ENCODE peak calls at places on chromosome 17, in four cellular contexts. L is tibial artery, E is heart left ventricle, C is uterus. A is an unnamed sample.

GRCh38 chr17:7744416-7744815 is 26.9 kb downstream of the DNAH2 start:
- DNase-seq in L (no peak), E (no peak), C (no peak), A (no peak)

GRCh38 chr17:50201226-50201854 is at the start of gene COL1A1:
- DNase-seq in E (peak; percentile 85), C (peak; percentile 94), L (peak; percentile 83), A (peak; percentile 61)

GRCh38 chr17:75985986-75986385 is 6.9 kb downstream of the TEN1 start:
- DNase-seq in L (no peak), E (no peak), C (no peak), A (no peak)

GRCh38 chr17:19014628-19015215 is 10.2 kb upstream of the FAM83G start:
- DNase-seq in L (no peak), E (peak; percentile 16), C (no peak), A (no peak)

GRCh38 chr17:3979276-3979583 is 15.0 kb upstream of the ATP2A3 start:
- DNase-seq in C (no peak), E (no peak), L (no peak), A (no peak)

GRCh38 chr17:4136373-4136772 is 6.5 kb downstream of the ZZEF1 start:
- DNase-seq in E (peak; percentile 55), L (no peak), C (no peak), A (peak; percentile 28)

GRCh38 chr17:63622571-63623390 is 564 bp downstream of the MAP3K3 start:
- DNase-seq in L (peak; percentile 70), E (peak; percentile 83), C (peak; percentile 62), A (peak; percentile 32)

GRCh38 chr17:49031965-49032928 is 35.1 kb downstream of the IGF2BP1 start:
- DNase-seq in C (peak; percentile 25), L (no peak), E (no peak), A (no peak)

GRCh38 chr17:77769215-77769614 is 189.3 kb upstream of the TNRC6C start:
- DNase-seq in C (no peak), L (no peak), E (no peak), A (no peak)

GRCh38 chr17:78258323-78259229 is 27.1 kb downstream of the TMEM235 start:
- DNase-seq in L (peak; percentile 51), E (peak; percentile 74), C (no peak), A (no peak)

GRCh38 chr17:76077582-76078110 is 1.3 kb upstream of the ZACN start:
- DNase-seq in E (no peak), L (no peak), C (no peak), A (no peak)

GRCh38 chr17:4365628-4366311 is 705 bp downstream of the UBE2G1 start:
- DNase-seq in E (peak; percentile 47), L (no peak), C (peak; percentile 47), A (no peak)

GRCh38 chr17:55056530-55056929 is 88.0 kb downstream of the STXBP4 start:
- DNase-seq in E (no peak), L (no peak), C (no peak), A (no peak)

DNA sequence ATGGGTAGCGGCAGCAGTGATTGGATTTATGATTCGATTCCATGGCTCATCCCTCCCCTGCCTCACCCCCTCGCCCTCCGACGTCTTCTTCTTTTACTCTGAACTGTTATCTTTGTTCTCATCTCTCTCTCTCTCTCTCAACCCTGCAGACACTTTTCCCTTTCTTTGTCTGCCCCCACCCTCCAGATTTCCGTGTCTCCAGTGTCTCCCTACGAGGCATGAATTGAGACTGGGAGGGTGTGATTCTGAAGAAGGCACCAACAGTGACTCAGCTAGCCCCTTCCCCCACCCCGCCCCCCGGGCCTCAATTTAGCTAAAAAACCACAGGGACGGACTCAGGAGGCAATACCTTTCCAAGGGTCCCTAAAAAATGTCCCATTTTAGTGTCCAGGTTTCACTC is 47.6 kb upstream of the STH start:
- DNase-seq in L (no peak), C (no peak), E (no peak), A (no peak)
- H3K27ac ChIP-seq in L (no peak overlapping the region), C (no peak overlapping the region), E (no peak overlapping the region), A (no peak overlapping the region)

GRCh38 chr17:38431343-38432145 is 3.3 kb downstream of the ARHGAP23 start:
- DNase-seq in E (no peak), L (no peak), C (no peak), A (no peak)

GRCh38 chr17:38430316-38430715 is 2.1 kb downstream of the ARHGAP23 start:
- DNase-seq in L (no peak), E (no peak), C (no peak), A (no peak)

GRCh38 chr17:38428643-38429371 is 543 bp downstream of the ARHGAP23 start:
- DNase-seq in E (peak; percentile 79), C (peak; percentile 69), L (peak; percentile 51), A (no peak)

GRCh38 chr17:38429476-38430100 is 1.3 kb downstream of the ARHGAP23 start:
- DNase-seq in E (no peak), L (no peak), C (no peak), A (no peak)

GRCh38 chr17:38430822-38431221 is 2.6 kb downstream of the ARHGAP23 start:
- DNase-seq in E (no peak), C (no peak), L (no peak), A (no peak)
- H3K27ac ChIP-seq in E (peak overlapping the region; percentile 95), C (peak overlapping the region; percentile 97), L (peak overlapping the region; percentile 83), A (peak overlapping the region; percentile 99)

DNA sequence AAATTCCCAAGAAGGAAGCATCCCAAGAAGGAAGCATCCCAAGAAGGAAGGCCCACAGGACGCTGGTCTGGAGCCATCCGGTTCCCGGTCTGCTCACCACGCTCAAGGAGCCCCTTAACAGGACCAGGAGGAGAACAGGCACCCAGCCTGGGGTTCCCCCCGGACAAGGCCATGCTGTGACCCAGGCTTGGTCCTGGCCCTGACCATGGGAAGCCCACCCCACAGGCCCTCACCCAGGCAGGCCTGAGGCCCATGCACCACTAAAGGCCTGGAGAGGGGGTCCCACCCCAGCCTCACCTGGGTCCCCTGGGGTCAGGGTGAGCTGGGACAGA is 340 bp upstream of the ENPP7 start:
- DNase-seq in L (no peak), E (no peak), C (no peak), A (no peak)
- H3K27ac ChIP-seq in L (no peak overlapping the region), E (no peak overlapping the region), C (no peak overlapping the region), A (no peak overlapping the region)

DNA sequence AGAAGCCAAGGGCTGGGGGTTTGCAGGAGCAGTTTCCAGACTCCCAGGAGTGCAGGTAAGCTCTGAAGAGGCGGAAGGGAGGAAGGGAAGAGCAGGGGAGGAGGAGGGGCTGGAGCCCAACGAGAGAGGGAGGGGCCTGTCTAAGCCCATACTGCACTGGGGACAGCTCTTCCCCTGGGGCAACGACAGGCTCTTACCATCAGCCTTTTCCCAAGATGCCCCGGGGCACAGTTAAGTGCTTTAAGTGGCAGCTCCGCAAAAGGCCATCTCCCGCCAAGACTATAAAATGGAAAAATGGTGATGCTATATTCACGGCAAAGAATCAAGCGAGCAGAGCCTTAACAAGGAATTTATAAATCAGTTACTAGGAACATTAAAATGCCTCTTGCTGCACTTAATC is 110.2 kb upstream of the NLRP1 start:
- DNase-seq in C (no peak), E (no peak), L (no peak), A (no peak)
- H3K27ac ChIP-seq in C (no peak overlapping the region), E (no peak overlapping the region), L (no peak overlapping the region), A (no peak overlapping the region)

DNA sequence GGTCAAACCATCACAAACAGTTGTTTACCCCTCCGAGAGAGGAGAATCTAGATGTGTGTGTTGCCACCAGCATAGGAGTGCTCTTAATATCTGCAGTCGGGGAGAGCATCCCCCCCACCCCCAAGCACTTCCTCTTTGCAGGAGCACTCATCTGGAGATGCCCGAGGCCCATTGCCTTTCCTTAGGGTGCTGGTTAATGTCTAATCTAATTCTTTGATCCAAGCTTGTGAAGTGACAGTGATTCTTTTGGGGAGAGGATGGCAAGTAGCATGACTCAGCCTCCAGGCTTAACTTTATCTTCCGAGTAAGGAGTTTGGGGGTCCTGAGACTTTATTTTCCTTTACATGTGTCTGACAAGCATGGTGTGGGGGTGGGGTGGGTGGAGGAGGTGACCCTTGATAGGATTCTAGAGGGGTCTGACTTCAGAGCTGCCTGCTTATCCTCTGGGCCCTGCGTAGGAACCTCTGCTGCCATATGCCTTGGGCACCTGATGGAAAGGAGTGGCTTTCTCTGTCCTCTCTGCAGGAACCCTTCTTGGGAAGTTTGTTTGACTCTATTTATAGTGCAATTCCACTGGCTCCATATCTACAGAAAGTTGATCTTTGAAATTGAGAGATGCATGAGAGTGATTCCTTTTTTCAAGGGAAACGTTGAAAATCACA is 207.1 kb downstream of the SPECC1 start:
- DNase-seq in E (no peak), C (no peak), L (no peak), A (no peak)
- H3K27ac ChIP-seq in E (no peak overlapping the region), C (no peak overlapping the region), L (no peak overlapping the region), A (no peak overlapping the region)

GRCh38 chr17:14451729-14452191 is 150.9 kb downstream of the HS3ST3B1 start:
- DNase-seq in L (no peak), C (no peak), E (no peak), A (no peak)

GRCh38 chr17:14442798-14443553 is 142.1 kb downstream of the HS3ST3B1 start:
- DNase-seq in L (no peak), E (no peak), C (no peak), A (no peak)

GRCh38 chr17:14448816-14449215 is 147.9 kb downstream of the HS3ST3B1 start:
- DNase-seq in C (no peak), E (no peak), L (no peak), A (no peak)
- H3K27ac ChIP-seq in C (no peak overlapping the region), E (no peak overlapping the region), L (no peak overlapping the region), A (no peak overlapping the region)

A was measured in thoracic aorta.